ENCODE peak calls at places on chromosomes 3 and 15, in four cellular contexts. B is fibroblast of lung, I is Daoy, G is heart left ventricle. J is an unnamed sample.

GRCh38 chr3:107861904-107862303 is 228.9 kb downstream of the CD47 start:
- DNase-seq in I (no peak), B (no peak), G (no peak), J (no peak)

GRCh38 chr3:37290551-37290950 is 116.2 kb upstream of the LRRFIP2 start:
- DNase-seq in I (no peak), B (peak), G (no peak), J (no peak)

GRCh38 chr3:184727357-184728060 is 15.6 kb upstream of the MAGEF1 start:
- DNase-seq in G (peak), B (peak), I (peak), J (peak)

GRCh38 chr3:177835917-177836316 is 638.6 kb upstream of the TBL1XR1 start:
- DNase-seq in G (no peak), B (peak), I (peak), J (no peak)

GRCh38 chr3:13546667-13547171 is 2.2 kb upstream of the FBLN2 start:
- DNase-seq in I (peak), G (no peak), B (peak), J (no peak)

GRCh38 chr3:172038823-172039222 is 555 bp upstream of the FNDC3B start:
- DNase-seq in I (peak), G (no peak), B (peak), J (no peak)

GRCh38 chr3:4712109-4712508 is 219.0 kb downstream of the ITPR1 start:
- DNase-seq in I (peak), B (peak), G (no peak), J (no peak)

GRCh38 chr15:80179025-80179759 is 26.4 kb downstream of the FAH start:
- DNase-seq in G (no peak), I (peak), B (peak), J (no peak)

GRCh38 chr15:79373068-79373467 is 59.1 kb upstream of the MINAR1 start:
- DNase-seq in G (no peak), I (no peak), B (no peak), J (no peak)

GRCh38 chr15:57495037-57495436 is 96.7 kb upstream of the MYZAP start:
- DNase-seq in I (no peak), G (no peak), B (no peak), J (no peak)

GRCh38 chr3:56042326-56042951 is 425.8 kb downstream of the ERC2 start:
- DNase-seq in I (peak), G (no peak), B (peak), J (peak)

GRCh38 chr3:120284702-120285507 is at the start of gene GPR156:
- DNase-seq in G (no peak), I (peak), B (no peak), J (peak)

GRCh38 chr3:53134631-53135232 is 4.5 kb upstream of the RFT1 start:
- DNase-seq in B (peak), I (peak), G (peak), J (peak)

GRCh38 chr15:90598053-90598577 is 68.4 kb downstream of the CRTC3 start:
- DNase-seq in B (no peak), I (no peak), G (peak), J (no peak)

GRCh38 chr15:33211409-33211808 is 16.9 kb upstream of the FMN1 start:
- DNase-seq in I (no peak), B (peak), G (peak), J (no peak)

GRCh38 chr15:100686021-100686724 is 83.8 kb downstream of the ASB7 start:
- DNase-seq in G (peak), I (no peak), B (no peak), J (no peak)

GRCh38 chr3:155885299-155885698 is 14.8 kb downstream of the GMPS start:
- DNase-seq in B (peak), G (no peak), I (no peak), J (no peak)

GRCh38 chr3:73432021-73432722 is 192.6 kb downstream of the PDZRN3 start:
- DNase-seq in G (no peak), I (peak), B (peak), J (peak)

GRCh38 chr3:11165457-11165856 is 11.2 kb downstream of the HRH1 start:
- DNase-seq in I (no peak), G (no peak), B (no peak), J (no peak)

GRCh38 chr3:190252080-190252479 is 70.2 kb downstream of the CLDN1 start:
- DNase-seq in G (no peak), I (no peak), B (peak), J (peak)

GRCh38 chr3:131091768-131092167 is 65.1 kb downstream of the NEK11 start:
- DNase-seq in I (no peak), B (peak), G (no peak), J (peak)

GRCh38 chr3:192850501-192850981 is 67.1 kb downstream of the MB21D2 start:
- DNase-seq in G (no peak), B (no peak), I (peak), J (peak)

GRCh38 chr3:137642831-137643230 is 121.3 kb upstream of the SOX14 start:
- DNase-seq in B (no peak), G (no peak), I (peak), J (no peak)

GRCh38 chr15:90264649-90265048 is 823 bp upstream of the NGRN start:
- DNase-seq in B (no peak), G (no peak), I (peak), J (no peak)

GRCh38 chr3:111864821-111865656 is 6.0 kb downstream of the PHLDB2 start:
- DNase-seq in I (peak), G (peak), B (peak), J (peak)

GRCh38 chr3:174425422-174425821 is 433.7 kb upstream of the NAALADL2 start:
- DNase-seq in G (no peak), B (no peak), I (no peak), J (no peak)

GRCh38 chr3:127072971-127073851 is 90.3 kb downstream of the PLXNA1 start:
- DNase-seq in B (no peak), I (no peak), G (no peak), J (no peak)

GRCh38 chr15:100113351-100114075 is 228.3 kb downstream of the ADAMTS17 start:
- DNase-seq in B (no peak), G (peak), I (peak), J (no peak)

GRCh38 chr15:78195735-78196201 is 38.6 kb downstream of the ACSBG1 start:
- DNase-seq in G (no peak), B (no peak), I (peak), J (peak)

GRCh38 chr3:192449036-192449435 is 278.3 kb downstream of the FGF12 start:
- DNase-seq in I (no peak), G (no peak), B (no peak), J (peak)

GRCh38 chr3:32431481-32431880 is 39.8 kb downstream of the CMTM7 start:
- DNase-seq in B (no peak), G (no peak), I (no peak), J (no peak)

GRCh38 chr15:81106560-81106959 is 27.5 kb upstream of the CFAP161 start:
- DNase-seq in I (peak), B (peak), G (peak), J (peak)

GRCh38 chr3:169998668-169999131 is 32.1 kb downstream of the SEC62 start:
- DNase-seq in G (no peak), B (peak), I (no peak), J (no peak)

GRCh38 chr3:192106528-192106927 is 620.8 kb downstream of the FGF12 start:
- DNase-seq in B (no peak), I (no peak), G (no peak), J (no peak)

J was measured in A673.